ENCODE peak calls at places on chromosomes 12 and 14, in ten cellular contexts. One of them, this sample, is unnamed.

GRCh38 chr12:29157486-29157946 is 8.4 kb downstream of the FAR2 start:
- DNase-seq in stimulated activated CD8-positive, alpha-beta memory T cell treated with anti-CD3 and anti-CD28 coated beads, Interleukin-4, amount 100 ng/mL, for 1 hour: no peak
- DNase-seq in fibroblast of gingiva: peak; percentile 29
- DNase-seq in EH: peak; percentile 86
- DNase-seq in brain microvascular endothelial cell: peak; percentile 69
- DNase-seq in GM04504: no peak
- DNase-seq in SW480: no peak
- DNase-seq in activated naive CD4-positive, alpha-beta T cell treated with Interleukin-2 at 50 U/mL for 16 hours: no peak
- DNase-seq in NCI-H510A: no peak
- DNase-seq in hypothalamus: no peak
- DNase-seq in this sample: peak; percentile 48

GRCh38 chr12:24902521-24903304 is 46.2 kb downstream of the BCAT1 start:
- DNase-seq in NCI-H510A: no peak
- DNase-seq in GM04504: no peak
- DNase-seq in hypothalamus: peak; percentile 52
- DNase-seq in brain microvascular endothelial cell: no peak
- DNase-seq in fibroblast of gingiva: peak; percentile 51
- DNase-seq in activated naive CD4-positive, alpha-beta T cell treated with Interleukin-2 at 50 U/mL for 16 hours: peak; percentile 19
- DNase-seq in stimulated activated CD8-positive, alpha-beta memory T cell treated with anti-CD3 and anti-CD28 coated beads, Interleukin-4, amount 100 ng/mL, for 1 hour: no peak
- DNase-seq in EH: peak; percentile 80
- DNase-seq in SW480: no peak
- DNase-seq in this sample: peak; percentile 17

GRCh38 chr12:65756956-65757511 is 67.2 kb upstream of the HMGA2 start:
- DNase-seq in brain microvascular endothelial cell: no peak
- DNase-seq in hypothalamus: no peak
- DNase-seq in EH: peak; percentile 6
- DNase-seq in GM04504: no peak
- DNase-seq in stimulated activated CD8-positive, alpha-beta memory T cell treated with anti-CD3 and anti-CD28 coated beads, Interleukin-4, amount 100 ng/mL, for 1 hour: no peak
- DNase-seq in NCI-H510A: no peak
- DNase-seq in fibroblast of gingiva: no peak
- DNase-seq in activated naive CD4-positive, alpha-beta T cell treated with Interleukin-2 at 50 U/mL for 16 hours: no peak
- DNase-seq in SW480: peak; percentile 7
- DNase-seq in this sample: peak; percentile 34

GRCh38 chr12:57475271-57476161 is 4.2 kb downstream of the ARHGAP9 start:
- DNase-seq in activated naive CD4-positive, alpha-beta T cell treated with Interleukin-2 at 50 U/mL for 16 hours: no peak
- DNase-seq in hypothalamus: no peak
- DNase-seq in fibroblast of gingiva: no peak
- DNase-seq in brain microvascular endothelial cell: no peak
- DNase-seq in EH: no peak
- DNase-seq in stimulated activated CD8-positive, alpha-beta memory T cell treated with anti-CD3 and anti-CD28 coated beads, Interleukin-4, amount 100 ng/mL, for 1 hour: no peak
- DNase-seq in GM04504: no peak
- DNase-seq in NCI-H510A: no peak
- DNase-seq in SW480: no peak
- DNase-seq in this sample: peak; percentile 40

GRCh38 chr12:53938276-53939140 is at the start of gene HOXC13:
- DNase-seq in EH: peak; percentile 76
- DNase-seq in SW480: peak; percentile 93
- DNase-seq in activated naive CD4-positive, alpha-beta T cell treated with Interleukin-2 at 50 U/mL for 16 hours: peak; percentile 10
- DNase-seq in fibroblast of gingiva: no peak
- DNase-seq in hypothalamus: no peak
- DNase-seq in NCI-H510A: peak; percentile 94
- DNase-seq in brain microvascular endothelial cell: peak; percentile 2
- DNase-seq in stimulated activated CD8-positive, alpha-beta memory T cell treated with anti-CD3 and anti-CD28 coated beads, Interleukin-4, amount 100 ng/mL, for 1 hour: no peak
- DNase-seq in GM04504: peak; percentile 95
- DNase-seq in this sample: peak; percentile 100

GRCh38 chr14:74913986-74914573 is 9.0 kb downstream of the RPS6KL1 start:
- DNase-seq in brain microvascular endothelial cell: peak; percentile 62
- DNase-seq in hypothalamus: peak; percentile 40
- DNase-seq in EH: peak; percentile 74
- DNase-seq in NCI-H510A: no peak
- DNase-seq in activated naive CD4-positive, alpha-beta T cell treated with Interleukin-2 at 50 U/mL for 16 hours: no peak
- DNase-seq in fibroblast of gingiva: peak; percentile 72
- DNase-seq in SW480: peak; percentile 56
- DNase-seq in GM04504: peak; percentile 50
- DNase-seq in stimulated activated CD8-positive, alpha-beta memory T cell treated with anti-CD3 and anti-CD28 coated beads, Interleukin-4, amount 100 ng/mL, for 1 hour: no peak
- DNase-seq in this sample: peak; percentile 70

GRCh38 chr14:79246200-79246599 is 965.1 kb downstream of the DIO2 start:
- DNase-seq in GM04504: no peak
- DNase-seq in stimulated activated CD8-positive, alpha-beta memory T cell treated with anti-CD3 and anti-CD28 coated beads, Interleukin-4, amount 100 ng/mL, for 1 hour: no peak
- DNase-seq in NCI-H510A: no peak
- DNase-seq in hypothalamus: no peak
- DNase-seq in activated naive CD4-positive, alpha-beta T cell treated with Interleukin-2 at 50 U/mL for 16 hours: no peak
- DNase-seq in EH: peak; percentile 29
- DNase-seq in SW480: no peak
- DNase-seq in brain microvascular endothelial cell: no peak
- DNase-seq in fibroblast of gingiva: no peak
- DNase-seq in this sample: no peak

GRCh38 chr12:110498984-110499706 is 2.8 kb downstream of the VPS29 start:
- DNase-seq in SW480: no peak
- DNase-seq in GM04504: peak; percentile 22
- DNase-seq in EH: peak; percentile 83
- DNase-seq in activated naive CD4-positive, alpha-beta T cell treated with Interleukin-2 at 50 U/mL for 16 hours: no peak
- DNase-seq in brain microvascular endothelial cell: peak; percentile 18
- DNase-seq in stimulated activated CD8-positive, alpha-beta memory T cell treated with anti-CD3 and anti-CD28 coated beads, Interleukin-4, amount 100 ng/mL, for 1 hour: no peak
- DNase-seq in NCI-H510A: no peak
- DNase-seq in hypothalamus: no peak
- DNase-seq in fibroblast of gingiva: peak; percentile 18
- DNase-seq in this sample: no peak

GRCh38 chr14:24861083-24861630 is 188.8 kb downstream of the STXBP6 start:
- DNase-seq in activated naive CD4-positive, alpha-beta T cell treated with Interleukin-2 at 50 U/mL for 16 hours: no peak
- DNase-seq in fibroblast of gingiva: no peak
- DNase-seq in SW480: peak; percentile 56
- DNase-seq in brain microvascular endothelial cell: peak; percentile 27
- DNase-seq in GM04504: no peak
- DNase-seq in NCI-H510A: no peak
- DNase-seq in stimulated activated CD8-positive, alpha-beta memory T cell treated with anti-CD3 and anti-CD28 coated beads, Interleukin-4, amount 100 ng/mL, for 1 hour: no peak
- DNase-seq in hypothalamus: no peak
- DNase-seq in EH: peak; percentile 74
- DNase-seq in this sample: peak; percentile 79

GRCh38 chr14:90666571-90666970 is 149.7 kb downstream of the TTC7B start:
- DNase-seq in NCI-H510A: no peak
- DNase-seq in EH: peak; percentile 33
- DNase-seq in fibroblast of gingiva: no peak
- DNase-seq in GM04504: no peak
- DNase-seq in hypothalamus: no peak
- DNase-seq in activated naive CD4-positive, alpha-beta T cell treated with Interleukin-2 at 50 U/mL for 16 hours: no peak
- DNase-seq in SW480: no peak
- DNase-seq in stimulated activated CD8-positive, alpha-beta memory T cell treated with anti-CD3 and anti-CD28 coated beads, Interleukin-4, amount 100 ng/mL, for 1 hour: no peak
- DNase-seq in brain microvascular endothelial cell: no peak
- DNase-seq in this sample: no peak

GRCh38 chr14:101228949-101229541 is 325.5 kb upstream of the RTL1 start:
- DNase-seq in EH: no peak
- DNase-seq in brain microvascular endothelial cell: no peak
- DNase-seq in activated naive CD4-positive, alpha-beta T cell treated with Interleukin-2 at 50 U/mL for 16 hours: no peak
- DNase-seq in NCI-H510A: no peak
- DNase-seq in GM04504: no peak
- DNase-seq in fibroblast of gingiva: no peak
- DNase-seq in hypothalamus: no peak
- DNase-seq in SW480: peak; percentile 22
- DNase-seq in stimulated activated CD8-positive, alpha-beta memory T cell treated with anti-CD3 and anti-CD28 coated beads, Interleukin-4, amount 100 ng/mL, for 1 hour: no peak
- DNase-seq in this sample: no peak

GRCh38 chr14:103073367-103073875 is 10.6 kb upstream of the LBHD2 start:
- DNase-seq in SW480: no peak
- DNase-seq in EH: no peak
- DNase-seq in stimulated activated CD8-positive, alpha-beta memory T cell treated with anti-CD3 and anti-CD28 coated beads, Interleukin-4, amount 100 ng/mL, for 1 hour: no peak
- DNase-seq in activated naive CD4-positive, alpha-beta T cell treated with Interleukin-2 at 50 U/mL for 16 hours: no peak
- DNase-seq in fibroblast of gingiva: no peak
- DNase-seq in brain microvascular endothelial cell: no peak
- DNase-seq in hypothalamus: no peak
- DNase-seq in GM04504: no peak
- DNase-seq in NCI-H510A: no peak
- DNase-seq in this sample: no peak

GRCh38 chr12:10365716-10366433 is 24.0 kb downstream of the KLRK1 start:
- DNase-seq in activated naive CD4-positive, alpha-beta T cell treated with Interleukin-2 at 50 U/mL for 16 hours: no peak
- DNase-seq in brain microvascular endothelial cell: no peak
- DNase-seq in fibroblast of gingiva: peak; percentile 7
- DNase-seq in stimulated activated CD8-positive, alpha-beta memory T cell treated with anti-CD3 and anti-CD28 coated beads, Interleukin-4, amount 100 ng/mL, for 1 hour: no peak
- DNase-seq in GM04504: no peak
- DNase-seq in hypothalamus: no peak
- DNase-seq in SW480: peak; percentile 22
- DNase-seq in EH: peak; percentile 38
- DNase-seq in NCI-H510A: peak; percentile 10
- DNase-seq in this sample: no peak

GRCh38 chr12:65952737-65953209 is 128.5 kb downstream of the HMGA2 start:
- DNase-seq in activated naive CD4-positive, alpha-beta T cell treated with Interleukin-2 at 50 U/mL for 16 hours: no peak
- DNase-seq in hypothalamus: no peak
- DNase-seq in EH: peak; percentile 68
- DNase-seq in stimulated activated CD8-positive, alpha-beta memory T cell treated with anti-CD3 and anti-CD28 coated beads, Interleukin-4, amount 100 ng/mL, for 1 hour: no peak
- DNase-seq in NCI-H510A: no peak
- DNase-seq in brain microvascular endothelial cell: peak; percentile 68
- DNase-seq in SW480: no peak
- DNase-seq in GM04504: no peak
- DNase-seq in fibroblast of gingiva: no peak
- DNase-seq in this sample: peak; percentile 57

GRCh38 chr12:47100146-47100545 is 20.4 kb upstream of the AMIGO2 start:
- DNase-seq in NCI-H510A: no peak
- DNase-seq in stimulated activated CD8-positive, alpha-beta memory T cell treated with anti-CD3 and anti-CD28 coated beads, Interleukin-4, amount 100 ng/mL, for 1 hour: no peak
- DNase-seq in activated naive CD4-positive, alpha-beta T cell treated with Interleukin-2 at 50 U/mL for 16 hours: no peak
- DNase-seq in fibroblast of gingiva: no peak
- DNase-seq in GM04504: no peak
- DNase-seq in SW480: no peak
- DNase-seq in brain microvascular endothelial cell: no peak
- DNase-seq in EH: peak; percentile 61
- DNase-seq in hypothalamus: no peak
- DNase-seq in this sample: no peak

GRCh38 chr14:20413785-20414117 is 450 bp upstream of the TEP1 start:
- DNase-seq in SW480: no peak
- DNase-seq in NCI-H510A: no peak
- DNase-seq in fibroblast of gingiva: no peak
- DNase-seq in GM04504: no peak
- DNase-seq in activated naive CD4-positive, alpha-beta T cell treated with Interleukin-2 at 50 U/mL for 16 hours: peak; percentile 10
- DNase-seq in stimulated activated CD8-positive, alpha-beta memory T cell treated with anti-CD3 and anti-CD28 coated beads, Interleukin-4, amount 100 ng/mL, for 1 hour: no peak
- DNase-seq in hypothalamus: no peak
- DNase-seq in EH: peak; percentile 30
- DNase-seq in brain microvascular endothelial cell: no peak
- DNase-seq in this sample: no peak

GRCh38 chr14:90290612-90291011 is 34.3 kb downstream of the PSMC1 start:
- DNase-seq in fibroblast of gingiva: no peak
- DNase-seq in brain microvascular endothelial cell: no peak
- DNase-seq in GM04504: no peak
- DNase-seq in activated naive CD4-positive, alpha-beta T cell treated with Interleukin-2 at 50 U/mL for 16 hours: no peak
- DNase-seq in EH: no peak
- DNase-seq in NCI-H510A: no peak
- DNase-seq in stimulated activated CD8-positive, alpha-beta memory T cell treated with anti-CD3 and anti-CD28 coated beads, Interleukin-4, amount 100 ng/mL, for 1 hour: no peak
- DNase-seq in SW480: no peak
- DNase-seq in hypothalamus: no peak
- DNase-seq in this sample: no peak

GRCh38 chr14:64654072-64654899 is 49.9 kb upstream of the PLEKHG3 start:
- DNase-seq in fibroblast of gingiva: peak; percentile 63
- DNase-seq in activated naive CD4-positive, alpha-beta T cell treated with Interleukin-2 at 50 U/mL for 16 hours: no peak
- DNase-seq in hypothalamus: no peak
- DNase-seq in brain microvascular endothelial cell: peak; percentile 86
- DNase-seq in NCI-H510A: no peak
- DNase-seq in EH: peak; percentile 93
- DNase-seq in GM04504: peak; percentile 79
- DNase-seq in stimulated activated CD8-positive, alpha-beta memory T cell treated with anti-CD3 and anti-CD28 coated beads, Interleukin-4, amount 100 ng/mL, for 1 hour: no peak
- DNase-seq in SW480: no peak
- DNase-seq in this sample: peak; percentile 89

GRCh38 chr14:52443506-52443905 is 108.8 kb downstream of the TXNDC16 start:
- DNase-seq in GM04504: no peak
- DNase-seq in brain microvascular endothelial cell: no peak
- DNase-seq in fibroblast of gingiva: no peak
- DNase-seq in EH: peak; percentile 37
- DNase-seq in activated naive CD4-positive, alpha-beta T cell treated with Interleukin-2 at 50 U/mL for 16 hours: no peak
- DNase-seq in SW480: no peak
- DNase-seq in hypothalamus: no peak
- DNase-seq in stimulated activated CD8-positive, alpha-beta memory T cell treated with anti-CD3 and anti-CD28 coated beads, Interleukin-4, amount 100 ng/mL, for 1 hour: no peak
- DNase-seq in NCI-H510A: no peak
- DNase-seq in this sample: no peak

GRCh38 chr14:59454131-59454530 is 11.0 kb downstream of the GPR135 start:
- DNase-seq in stimulated activated CD8-positive, alpha-beta memory T cell treated with anti-CD3 and anti-CD28 coated beads, Interleukin-4, amount 100 ng/mL, for 1 hour: no peak
- DNase-seq in GM04504: peak; percentile 89
- DNase-seq in NCI-H510A: no peak
- DNase-seq in fibroblast of gingiva: peak; percentile 94
- DNase-seq in activated naive CD4-positive, alpha-beta T cell treated with Interleukin-2 at 50 U/mL for 16 hours: no peak
- DNase-seq in SW480: no peak
- DNase-seq in brain microvascular endothelial cell: peak; percentile 91
- DNase-seq in EH: peak; percentile 97
- DNase-seq in hypothalamus: no peak
- DNase-seq in this sample: peak; percentile 78

GRCh38 chr12:113174461-113175384 is 10.6 kb downstream of the DDX54 start:
- DNase-seq in fibroblast of gingiva: peak; percentile 47
- DNase-seq in GM04504: no peak
- DNase-seq in EH: peak; percentile 65
- DNase-seq in NCI-H510A: peak; percentile 8
- DNase-seq in SW480: peak; percentile 30
- DNase-seq in hypothalamus: peak; percentile 85
- DNase-seq in activated naive CD4-positive, alpha-beta T cell treated with Interleukin-2 at 50 U/mL for 16 hours: peak; percentile 85
- DNase-seq in stimulated activated CD8-positive, alpha-beta memory T cell treated with anti-CD3 and anti-CD28 coated beads, Interleukin-4, amount 100 ng/mL, for 1 hour: peak; percentile 50
- DNase-seq in brain microvascular endothelial cell: peak; percentile 60
- DNase-seq in this sample: peak; percentile 74

GRCh38 chr12:76018111-76018510 is 13.5 kb downstream of the PHLDA1 start:
- DNase-seq in SW480: peak; percentile 52
- DNase-seq in NCI-H510A: no peak
- DNase-seq in activated naive CD4-positive, alpha-beta T cell treated with Interleukin-2 at 50 U/mL for 16 hours: no peak
- DNase-seq in fibroblast of gingiva: peak; percentile 67
- DNase-seq in brain microvascular endothelial cell: peak; percentile 87
- DNase-seq in hypothalamus: no peak
- DNase-seq in GM04504: no peak
- DNase-seq in EH: peak; percentile 73
- DNase-seq in stimulated activated CD8-positive, alpha-beta memory T cell treated with anti-CD3 and anti-CD28 coated beads, Interleukin-4, amount 100 ng/mL, for 1 hour: no peak
- DNase-seq in this sample: peak; percentile 73

GRCh38 chr12:52337054-52337453 is 15.9 kb upstream of the KRT83 start:
- DNase-seq in brain microvascular endothelial cell: no peak
- DNase-seq in NCI-H510A: no peak
- DNase-seq in activated naive CD4-positive, alpha-beta T cell treated with Interleukin-2 at 50 U/mL for 16 hours: no peak
- DNase-seq in GM04504: no peak
- DNase-seq in hypothalamus: no peak
- DNase-seq in fibroblast of gingiva: no peak
- DNase-seq in EH: peak; percentile 15
- DNase-seq in SW480: no peak
- DNase-seq in stimulated activated CD8-positive, alpha-beta memory T cell treated with anti-CD3 and anti-CD28 coated beads, Interleukin-4, amount 100 ng/mL, for 1 hour: no peak
- DNase-seq in this sample: no peak

GRCh38 chr12:111532741-111533140 is 66.4 kb downstream of the ATXN2 start:
- DNase-seq in stimulated activated CD8-positive, alpha-beta memory T cell treated with anti-CD3 and anti-CD28 coated beads, Interleukin-4, amount 100 ng/mL, for 1 hour: no peak
- DNase-seq in NCI-H510A: no peak
- DNase-seq in hypothalamus: no peak
- DNase-seq in brain microvascular endothelial cell: no peak
- DNase-seq in SW480: no peak
- DNase-seq in activated naive CD4-positive, alpha-beta T cell treated with Interleukin-2 at 50 U/mL for 16 hours: no peak
- DNase-seq in fibroblast of gingiva: no peak
- DNase-seq in GM04504: no peak
- DNase-seq in EH: no peak
- DNase-seq in this sample: no peak

GRCh38 chr14:58832010-58832409 is 194.2 kb downstream of the DACT1 start:
- DNase-seq in SW480: no peak
- DNase-seq in activated naive CD4-positive, alpha-beta T cell treated with Interleukin-2 at 50 U/mL for 16 hours: no peak
- DNase-seq in hypothalamus: no peak
- DNase-seq in EH: peak; percentile 18
- DNase-seq in fibroblast of gingiva: no peak
- DNase-seq in stimulated activated CD8-positive, alpha-beta memory T cell treated with anti-CD3 and anti-CD28 coated beads, Interleukin-4, amount 100 ng/mL, for 1 hour: no peak
- DNase-seq in GM04504: no peak
- DNase-seq in NCI-H510A: no peak
- DNase-seq in brain microvascular endothelial cell: no peak
- DNase-seq in this sample: no peak

GRCh38 chr14:61537567-61538463 is 157.5 kb upstream of the HIF1A start:
- DNase-seq in stimulated activated CD8-positive, alpha-beta memory T cell treated with anti-CD3 and anti-CD28 coated beads, Interleukin-4, amount 100 ng/mL, for 1 hour: no peak
- DNase-seq in NCI-H510A: peak; percentile 80
- DNase-seq in EH: peak; percentile 81
- DNase-seq in brain microvascular endothelial cell: peak; percentile 57
- DNase-seq in activated naive CD4-positive, alpha-beta T cell treated with Interleukin-2 at 50 U/mL for 16 hours: peak; percentile 43
- DNase-seq in GM04504: peak; percentile 65
- DNase-seq in SW480: peak; percentile 95
- DNase-seq in fibroblast of gingiva: peak; percentile 51
- DNase-seq in hypothalamus: no peak
- DNase-seq in this sample: peak; percentile 75

GRCh38 chr12:19095869-19096480 is 33.6 kb upstream of the PLEKHA5 start:
- DNase-seq in SW480: no peak
- DNase-seq in GM04504: no peak
- DNase-seq in activated naive CD4-positive, alpha-beta T cell treated with Interleukin-2 at 50 U/mL for 16 hours: no peak
- DNase-seq in EH: no peak
- DNase-seq in hypothalamus: no peak
- DNase-seq in fibroblast of gingiva: no peak
- DNase-seq in stimulated activated CD8-positive, alpha-beta memory T cell treated with anti-CD3 and anti-CD28 coated beads, Interleukin-4, amount 100 ng/mL, for 1 hour: no peak
- DNase-seq in brain microvascular endothelial cell: peak; percentile 40
- DNase-seq in NCI-H510A: no peak
- DNase-seq in this sample: peak; percentile 37

GRCh38 chr12:131279281-131279921 is 325.7 kb downstream of the ADGRD1 start:
- DNase-seq in SW480: no peak
- DNase-seq in NCI-H510A: no peak
- DNase-seq in stimulated activated CD8-positive, alpha-beta memory T cell treated with anti-CD3 and anti-CD28 coated beads, Interleukin-4, amount 100 ng/mL, for 1 hour: no peak
- DNase-seq in activated naive CD4-positive, alpha-beta T cell treated with Interleukin-2 at 50 U/mL for 16 hours: no peak
- DNase-seq in EH: no peak
- DNase-seq in brain microvascular endothelial cell: no peak
- DNase-seq in hypothalamus: no peak
- DNase-seq in fibroblast of gingiva: no peak
- DNase-seq in GM04504: no peak
- DNase-seq in this sample: no peak

This sample was measured in Daoy.